ENCODE peak calls at places on chromosomes 11 and 22, in four cellular contexts. K is nephron progenitor cell, Y is putamen, Z is activated T-helper 1 cell treated with Interleukin-2 at 50 U/mL for 16 hours. E is an unnamed sample.

GRCh38 chr11:72578541-72578940 is 95.7 kb downstream of the PDE2A start:
- DNase-seq in Z (no peak), Y (no peak), K (no peak), E (no peak)

GRCh38 chr22:36860821-36861659 is at the start of gene NCF4:
- DNase-seq in K (no peak), Z (peak), Y (peak), E (no peak)

GRCh38 chr11:65887026-65887722 is 1.1 kb downstream of the FIBP start:
- DNase-seq in Y (no peak), K (no peak), Z (no peak), E (no peak)

GRCh38 chr11:120727752-120728151 is 216.2 kb downstream of the GRIK4 start:
- DNase-seq in Y (no peak), Z (no peak), K (no peak), E (no peak)

GRCh38 chr11:66007201-66007634 is 4.6 kb upstream of the CST6 start:
- DNase-seq in K (no peak), Y (no peak), Z (no peak), E (no peak)

GRCh38 chr11:111633756-111634362 is 31.6 kb downstream of the SIK2 start:
- DNase-seq in K (no peak), Z (no peak), Y (no peak), E (no peak)

GRCh38 chr11:65505434-65506315 is 6.8 kb downstream of the MALAT1 start:
- DNase-seq in Z (no peak), Y (no peak), K (no peak), E (no peak)

GRCh38 chr11:128776088-128776433 is 82.2 kb downstream of the FLI1 start:
- DNase-seq in K (no peak), Z (no peak), Y (no peak), E (no peak)

GRCh38 chr22:48755332-48755949 is 1072.2 kb downstream of the BRD1 start:
- DNase-seq in Y (no peak), Z (no peak), K (no peak), E (no peak)

GRCh38 chr22:30763815-30764686 is 69.4 kb downstream of the OSBP2 start:
- DNase-seq in Y (peak), K (peak), Z (no peak), E (peak)

E was measured in CD4-positive, alpha-beta T cell.